ENCODE peak calls at places on chromosomes 11 and 22, in six cellular contexts. N, E, X, L, O and R are unnamed samples.

GRCh38 chr11:45180158-45180887 is 33.9 kb downstream of the PRDM11 start:
- DNase-seq in L (peak), N (peak), X (no peak), E (peak), O (peak), R (peak)

GRCh38 chr11:34585870-34586654 is 34.8 kb upstream of the EHF start:
- DNase-seq in E (peak), L (peak), X (no peak), O (peak), N (no peak), R (no peak)

GRCh38 chr11:109998921-109999320 is 94.3 kb upstream of the ZC3H12C start:
- DNase-seq in L (no peak), O (no peak), X (no peak), N (no peak), E (no peak), R (no peak)

GRCh38 chr11:1255151-1255550 is 32.3 kb downstream of the MUC5B start:
- DNase-seq in O (no peak), L (no peak), E (no peak), X (no peak), N (no peak), R (no peak)

GRCh38 chr22:48960576-48960975 is 867.1 kb downstream of the BRD1 start:
- DNase-seq in L (no peak), E (no peak), X (peak), O (no peak), N (no peak), R (peak)

GRCh38 chr11:27912916-27913315 is 195.0 kb downstream of the KIF18A start:
- DNase-seq in E (no peak), O (no peak), L (no peak), X (no peak), N (no peak), R (no peak)

GRCh38 chr11:22832315-22833041 is 2.9 kb upstream of the SVIP start:
- DNase-seq in E (peak), N (no peak), X (no peak), O (no peak), L (no peak), R (no peak)

GRCh38 chr11:116606060-116606459 is 166.7 kb downstream of the BUD13 start:
- DNase-seq in N (no peak), O (no peak), X (no peak), E (no peak), L (peak), R (no peak)

GRCh38 chr22:44526431-44527115 is 28.5 kb upstream of the RTL6 start:
- DNase-seq in N (no peak), L (peak), O (no peak), E (no peak), X (no peak), R (no peak)

GRCh38 chr11:131884461-131885073 is 514.2 kb downstream of the NTM start:
- DNase-seq in X (no peak), O (no peak), L (no peak), N (no peak), E (no peak), R (no peak)

GRCh38 chr11:34044664-34045485 is 6.7 kb upstream of the CAPRIN1 start:
- DNase-seq in E (peak), N (no peak), L (no peak), X (no peak), O (peak), R (no peak)

GRCh38 chr22:22553735-22554134 is 5.3 kb downstream of the PRAME start:
- DNase-seq in O (no peak), X (no peak), L (no peak), E (no peak), N (no peak), R (no peak)

GRCh38 chr11:12696911-12697581 is 22.8 kb downstream of the TEAD1 start:
- DNase-seq in O (no peak), N (no peak), E (no peak), X (no peak), L (no peak), R (no peak)
- H3K27ac ChIP-seq in O (no peak), N (peak), E (peak), X (no peak), L (peak), R (no peak)

DNA sequence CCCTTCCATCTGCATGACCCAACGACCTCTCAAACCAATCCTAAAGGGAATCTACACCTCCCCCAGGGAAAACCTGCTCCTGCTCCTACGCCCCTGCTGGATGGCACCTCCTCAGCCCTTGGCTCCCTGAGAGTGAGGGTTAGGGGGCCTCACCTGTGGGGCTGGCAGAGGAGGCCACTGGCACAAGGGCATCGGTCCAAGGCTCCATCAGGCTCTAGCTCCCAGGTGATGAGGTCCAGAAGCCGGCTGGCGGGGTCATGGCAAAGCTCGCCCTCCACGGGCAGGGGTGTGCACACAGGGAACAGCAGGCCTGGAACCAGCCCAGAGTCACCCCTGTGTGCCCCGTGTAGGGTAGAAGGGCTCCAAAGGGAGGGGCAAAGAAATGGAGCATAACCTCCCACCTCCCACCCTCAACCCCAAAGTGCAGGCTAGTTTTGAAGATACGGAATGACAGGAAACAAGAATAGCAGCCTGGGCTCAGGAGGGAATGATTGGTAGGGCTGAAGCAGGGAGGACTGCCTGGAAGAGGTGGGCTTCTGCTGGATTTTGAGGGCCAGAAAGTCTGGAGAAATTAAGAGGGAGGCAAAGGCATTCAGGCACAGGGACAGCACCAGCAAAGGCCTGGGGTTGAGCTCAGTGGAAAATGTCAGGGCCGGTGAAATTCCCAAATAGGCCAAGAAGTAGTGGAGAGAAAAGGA is 42.6 kb downstream of the DKK3 start:
- DNase-seq in N (no peak), E (no peak), X (no peak), O (no peak), L (no peak), R (no peak)
- H3K4me3 ChIP-seq in N (no peak), E (no peak), X (no peak), O (no peak), L (no peak), R (no peak)

DNA sequence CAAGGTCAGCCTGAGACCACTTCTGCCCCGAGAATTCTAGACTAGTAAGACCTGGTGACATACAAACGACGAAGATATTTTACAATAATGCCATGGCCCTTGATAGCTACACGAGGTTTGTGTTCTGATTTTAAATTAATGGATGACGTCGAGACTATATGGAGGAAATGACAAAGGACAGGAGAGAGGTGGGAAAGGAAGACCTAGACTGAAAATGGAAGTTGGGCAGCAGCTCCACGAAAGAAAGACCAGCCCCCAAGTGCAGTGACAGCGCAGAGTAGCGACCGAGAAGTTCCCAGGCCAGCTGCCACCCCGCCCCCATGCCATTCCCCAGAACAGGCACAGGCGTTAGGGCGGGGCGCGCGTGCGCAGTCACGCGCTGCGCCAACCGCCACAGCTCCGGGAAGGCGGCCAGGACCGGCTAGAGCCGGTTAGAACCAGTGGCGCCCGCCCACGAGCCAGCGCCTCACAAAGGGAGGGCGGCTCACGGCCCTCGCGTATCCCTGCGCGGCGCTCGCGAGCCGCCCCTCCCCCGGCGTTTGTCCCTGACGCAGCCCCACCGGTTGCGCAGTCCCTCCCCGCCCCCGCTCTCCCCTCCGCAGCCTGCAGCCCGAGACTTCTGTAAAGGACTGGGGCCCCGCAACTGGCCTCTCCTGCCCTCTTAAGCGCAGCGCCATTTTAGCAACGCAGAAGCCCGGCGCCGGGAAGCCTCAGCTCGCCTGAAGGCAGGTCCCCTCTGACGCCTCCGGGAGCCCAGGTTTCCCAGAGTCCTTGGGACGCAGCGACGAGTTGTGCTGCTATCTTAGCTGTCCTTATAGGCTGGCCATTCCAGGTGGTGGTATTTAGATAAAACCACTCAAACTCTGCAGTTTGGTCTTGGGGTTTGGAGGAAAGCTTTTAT is 1.5 kb upstream of the MALAT1 start:
- DNase-seq in O (peak), N (peak), X (peak), L (peak), E (peak), R (peak)
- TF ChIP-seq CTCF in O (no peak), N (peak), X (peak), L (peak), E (no peak), R (no peak)

GRCh38 chr11:112087212-112087611 is 539 bp downstream of the SDHD start:
- DNase-seq in X (no peak), O (peak), E (no peak), N (no peak), L (no peak), R (no peak)
- H3K27ac ChIP-seq in X (peak), O (peak), E (peak), N (peak), L (peak), R (peak)

GRCh38 chr11:62787005-62787759 is at the start of gene TMEM179B:
- DNase-seq in N (peak), E (peak), O (peak), X (peak), L (peak), R (peak)
- H3K4me3 ChIP-seq in N (peak), E (peak), O (peak), X (peak), L (peak), R (peak)

GRCh38 chr22:33082221-33082620 is 24.0 kb upstream of the SYN3 start:
- DNase-seq in O (no peak), E (no peak), N (no peak), X (no peak), L (no peak), R (no peak)

GRCh38 chr22:33088418-33088817 is 30.2 kb upstream of the SYN3 start:
- DNase-seq in E (no peak), X (no peak), N (no peak), L (no peak), O (no peak), R (no peak)

GRCh38 chr22:33083212-33083611 is 25.0 kb upstream of the SYN3 start:
- DNase-seq in E (no peak), X (no peak), L (no peak), N (no peak), O (peak), R (no peak)
- TF ChIP-seq CTCF in E (no peak), X (no peak), L (no peak), N (no peak), O (peak), R (no peak)

DNA sequence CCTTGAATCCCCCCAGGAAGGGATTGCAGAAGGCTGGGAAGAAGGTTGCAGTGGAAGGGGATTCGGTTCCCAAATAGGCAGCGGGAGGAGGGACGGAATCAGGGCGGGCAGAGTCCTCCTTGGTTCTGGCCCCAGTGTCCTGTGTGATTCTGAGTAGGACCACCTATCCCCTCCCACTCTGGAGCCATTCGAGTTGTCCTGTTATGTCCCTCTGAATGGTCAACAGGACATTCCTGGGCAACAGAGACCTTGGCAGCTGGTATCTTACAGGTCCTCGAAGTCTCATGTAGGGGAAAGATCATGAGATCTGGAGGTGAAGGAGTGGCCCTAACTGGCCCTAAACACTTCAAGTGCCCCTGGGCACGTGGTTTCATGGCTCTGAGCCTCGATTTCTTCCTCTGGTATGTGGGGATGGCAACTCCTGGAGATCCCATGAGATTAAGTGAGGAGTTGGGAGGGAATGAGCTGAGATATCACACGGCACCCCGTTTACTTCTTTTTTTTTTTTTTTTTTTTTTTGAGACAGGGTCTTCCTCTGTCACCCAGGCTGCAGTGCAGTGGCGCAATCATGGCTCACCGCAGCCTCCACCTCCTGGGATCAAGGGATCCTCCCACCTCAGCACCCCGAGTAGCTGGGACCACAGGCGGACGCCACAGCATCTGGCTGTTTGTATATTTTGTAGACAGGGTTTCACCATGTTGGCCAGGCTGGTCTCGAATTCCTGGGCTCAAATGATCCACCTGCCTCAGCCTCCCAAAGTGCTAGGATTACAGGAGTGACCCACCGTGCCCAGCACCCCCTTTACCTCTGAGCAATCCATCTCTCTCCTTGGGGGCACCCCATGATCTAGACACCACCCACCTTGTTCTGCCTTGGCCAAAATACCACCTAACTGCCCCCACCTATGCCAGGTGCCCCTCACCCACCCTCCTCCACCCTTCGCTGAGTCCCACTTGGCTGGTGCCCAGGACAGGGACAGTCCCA is 6.8 kb downstream of the LIF start:
- DNase-seq in O (no peak), L (no peak), N (no peak), X (no peak), E (no peak), R (no peak)
- H3K27ac ChIP-seq in O (no peak), L (no peak), N (no peak), X (no peak), E (peak), R (no peak)